ENCODE peak calls at places on chromosomes 6 and 20, in six cellular contexts. O is NCI-H510A; E is left ventricle myocardium inferior; R is AG09309; Y is RPMI7951; Q is activated naive CD4-positive, alpha-beta T cell. G is an unnamed sample.

GRCh38 chr6:57267586-57268293 is 45.6 kb upstream of the RAB23 start:
- DNase-seq in R (peak; percentile 98), Q (no peak), O (peak; percentile 27), Y (peak; percentile 97), E (no peak), G (peak; percentile 52)

GRCh38 chr6:149078383-149078782 is 239.1 kb upstream of the TAB2 start:
- DNase-seq in Y (no peak), R (no peak), Q (no peak), E (no peak), O (no peak), G (no peak)

GRCh38 chr6:159169193-159169555 is at the start of gene FNDC1:
- DNase-seq in E (peak; percentile 38), R (no peak), Y (no peak), O (no peak), Q (no peak), G (peak; percentile 88)

GRCh38 chr6:56640374-56640773 is 2.3 kb downstream of the DST start:
- DNase-seq in Q (no peak), E (no peak), O (no peak), R (no peak), Y (no peak), G (no peak)

GRCh38 chr20:52379723-52380336 is 188.3 kb upstream of the ZFP64 start:
- DNase-seq in E (peak; percentile 26), Y (peak; percentile 31), O (no peak), R (no peak), Q (no peak), G (no peak)

GRCh38 chr6:135739288-135739687 is 112.2 kb upstream of the PDE7B start:
- DNase-seq in R (peak; percentile 55), O (no peak), Q (no peak), E (no peak), Y (peak; percentile 96), G (no peak)

GRCh38 chr6:167331565-167331964 is 6.7 kb downstream of the TTLL2 start:
- DNase-seq in Y (no peak), E (no peak), O (no peak), R (no peak), Q (no peak), G (no peak)

GRCh38 chr6:35905141-35905785 is 15.6 kb downstream of the SRPK1 start:
- DNase-seq in R (no peak), Q (no peak), E (no peak), Y (no peak), O (no peak), G (no peak)

GRCh38 chr20:43028470-43028869 is 161.2 kb downstream of the PTPRT start:
- DNase-seq in Q (no peak), Y (no peak), O (no peak), R (no peak), E (no peak), G (no peak)

GRCh38 chr6:27297857-27298730 is 14.0 kb downstream of the POM121L2 start:
- DNase-seq in E (no peak), O (no peak), Y (peak; percentile 55), Q (no peak), R (no peak), G (peak; percentile 89)

GRCh38 chr6:54102239-54102638 is 9.0 kb upstream of the MLIP start:
- DNase-seq in R (no peak), Q (no peak), O (peak; percentile 10), Y (no peak), E (no peak), G (no peak)

G was measured in H1.